ENCODE peak calls at places on chromosomes 1 and 21, in ten cellular contexts. Q is CD4-positive, alpha-beta T cell; B is heart left ventricle; L is thoracic aorta; P is AG04450; I is endodermal cell; H is Peyer's patch; K is kidney epithelial cell; X is adrenal gland; S is neural progenitor cell. V is an unnamed sample.

GRCh38 chr1:14296795-14297194 is 301.7 kb upstream of the KAZN start:
- DNase-seq in Q (no peak), B (no peak), L (no peak), P (no peak), I (no peak), H (no peak), K (no peak), X (no peak), S (no peak), V (no peak)

GRCh38 chr1:31517301-31517700 is 59.0 kb upstream of the TINAGL1 start:
- DNase-seq in Q (no peak), B (no peak), L (no peak), P (no peak), I (peak; percentile 67), H (no peak), K (no peak), X (no peak), S (no peak), V (no peak)

GRCh38 chr1:198168180-198168579 is 11.4 kb downstream of the NEK7 start:
- DNase-seq in Q (no peak), B (no peak), L (no peak), P (no peak), I (no peak), H (no peak), K (no peak), X (no peak), S (no peak), V (no peak)

GRCh38 chr1:226236826-226237225 is 13.4 kb downstream of the MIXL1 start:
- DNase-seq in Q (no peak), B (no peak), L (no peak), P (no peak), I (no peak), H (no peak), K (no peak), X (no peak), S (no peak), V (no peak)

GRCh38 chr21:46385846-46386725 is 62.1 kb downstream of the PCNT start:
- DNase-seq in Q (no peak), B (no peak), L (no peak), P (no peak), I (no peak), H (no peak), K (no peak), X (no peak), S (no peak), V (no peak)

GRCh38 chr1:58768971-58769808 is 14.7 kb downstream of the JUN start:
- DNase-seq in Q (peak; percentile 45), B (peak; percentile 72), L (peak; percentile 55), P (no peak), I (peak; percentile 96), H (peak; percentile 50), K (no peak), X (peak; percentile 93), S (peak; percentile 88), V (no peak)

GRCh38 chr1:9246215-9246614 is 11.6 kb downstream of the H6PD start:
- DNase-seq in Q (no peak), B (no peak), L (no peak), P (no peak), I (no peak), H (no peak), K (no peak), X (no peak), S (no peak), V (no peak)

GRCh38 chr1:244599937-244600350 is 53.0 kb upstream of the DESI2 start:
- DNase-seq in Q (peak; percentile 42), B (no peak), L (peak; percentile 6), P (peak; percentile 89), I (no peak), H (no peak), K (peak; percentile 63), X (peak; percentile 66), S (no peak), V (peak; percentile 18)

GRCh38 chr1:9715536-9716226 is 64.2 kb downstream of the PIK3CD start:
- DNase-seq in Q (peak; percentile 65), B (no peak), L (no peak), P (no peak), I (no peak), H (peak; percentile 73), K (no peak), X (no peak), S (no peak), V (no peak)

GRCh38 chr1:84796201-84796600 is 96.8 kb downstream of the LPAR3 start:
- DNase-seq in Q (no peak), B (no peak), L (no peak), P (no peak), I (no peak), H (no peak), K (no peak), X (peak; percentile 76), S (no peak), V (no peak)

GRCh38 chr1:68565923-68566322 is 69.0 kb upstream of the DEPDC1 start:
- DNase-seq in Q (no peak), B (no peak), L (no peak), P (no peak), I (peak; percentile 61), H (no peak), K (no peak), X (no peak), S (no peak), V (no peak)

GRCh38 chr1:160460214-160460642 is 59.9 kb downstream of the VANGL2 start:
- DNase-seq in Q (no peak), B (no peak), L (no peak), P (no peak), I (no peak), H (no peak), K (no peak), X (no peak), S (no peak), V (no peak)

GRCh38 chr21:20971296-20971921 is 26.8 kb upstream of the NCAM2 start:
- DNase-seq in Q (no peak), B (no peak), L (no peak), P (peak; percentile 2), I (peak; percentile 73), H (no peak), K (peak; percentile 14), X (peak; percentile 80), S (peak; percentile 49), V (no peak)

DNA sequence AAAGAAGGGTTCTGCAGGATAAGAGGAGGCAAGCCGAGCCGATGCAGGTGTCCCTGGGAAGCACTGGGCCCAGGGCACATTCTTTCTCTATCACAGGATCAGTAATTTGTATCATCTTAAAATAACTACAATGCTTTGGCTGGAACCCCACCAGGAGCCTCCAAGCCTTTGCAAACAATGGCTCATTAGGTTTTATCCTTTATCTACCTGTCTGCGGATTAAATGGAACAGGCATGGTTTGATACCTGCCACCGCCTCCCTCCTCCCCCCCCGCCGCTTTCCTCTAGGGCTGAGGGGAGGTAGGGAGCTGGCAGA is 571.9 kb downstream of the AJAP1 start:
- DNase-seq in Q (no peak), B (no peak), L (no peak), P (no peak), I (peak; percentile 73), H (no peak), K (no peak), X (no peak), S (no peak), V (no peak)
- H3K27me3 ChIP-seq in Q (no peaks in the 10 kb centered on the region), B (peaks cover 35% of the 10 kb centered on the region), L (no peaks in the 10 kb centered on the region), P (no peaks in the 10 kb centered on the region), I (no peaks in the 10 kb centered on the region), H (peaks cover under 1% of the 10 kb centered on the region), K (no peaks in the 10 kb centered on the region), X (peaks cover 14% of the 10 kb centered on the region), S (peaks cover 100% of the 10 kb centered on the region), V (no peaks in the 10 kb centered on the region)

GRCh38 chr1:90133133-90133532 is 138.2 kb downstream of the ZNF326 start:
- DNase-seq in Q (no peak), B (no peak), L (no peak), P (no peak), I (peak; percentile 77), H (no peak), K (no peak), X (no peak), S (peak; percentile 80), V (no peak)
- TF ChIP-seq CTCF in Q (no peak), B (peak; percentile 42), L (peak; percentile 52), P (peak; percentile 29), I (peak; percentile 88), H (peak; percentile 53), K (peak; percentile 61), X (no peak), S (peak; percentile 82), V (peak; percentile 22)

DNA sequence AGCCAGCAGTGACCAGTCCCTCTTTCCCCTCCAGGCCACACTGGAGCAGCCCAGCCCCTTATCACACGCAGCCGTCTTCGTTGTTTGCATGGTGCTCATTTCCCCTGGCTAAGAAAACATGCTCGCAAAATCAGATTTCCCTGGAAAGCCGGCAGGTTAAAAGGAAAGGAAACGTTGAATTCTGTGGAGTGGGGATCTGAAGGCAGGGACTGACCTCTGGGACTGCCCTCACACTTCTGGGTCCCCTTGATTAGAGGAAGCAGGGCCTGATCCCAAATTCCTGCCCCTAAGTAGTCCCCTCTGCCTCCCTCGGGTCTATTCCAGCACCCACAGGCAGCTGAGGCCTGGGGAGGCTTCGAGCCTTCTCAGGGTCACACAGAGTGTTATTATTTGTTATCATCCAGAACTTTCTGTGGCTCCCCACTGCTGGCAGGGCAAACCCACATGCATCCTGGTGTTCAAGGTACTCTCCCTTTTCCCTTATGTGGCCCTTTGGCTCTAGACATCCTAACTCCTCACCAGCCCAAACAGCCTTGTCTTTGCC is 125.2 kb upstream of the ZBTB40 start:
- DNase-seq in Q (no peak), B (no peak), L (no peak), P (no peak), I (no peak), H (no peak), K (no peak), X (peak; percentile 42), S (no peak), V (no peak)
- H3K27me3 ChIP-seq in Q (no peaks in the 10 kb centered on the region), B (no peaks in the 10 kb centered on the region), L (no peaks in the 10 kb centered on the region), P (peaks cover 44% of the 10 kb centered on the region), I (no peaks in the 10 kb centered on the region), H (no peaks in the 10 kb centered on the region), K (peaks cover 14% of the 10 kb centered on the region), X (no peaks in the 10 kb centered on the region), S (no peaks in the 10 kb centered on the region), V (no peaks in the 10 kb centered on the region)

GRCh38 chr1:183569141-183569540 is 21.1 kb downstream of the NCF2 start:
- DNase-seq in Q (no peak), B (no peak), L (no peak), P (no peak), I (peak; percentile 32), H (no peak), K (peak; percentile 60), X (no peak), S (no peak), V (no peak)

GRCh38 chr1:183568176-183569041 is 21.9 kb downstream of the NCF2 start:
- DNase-seq in Q (no peak), B (peak; percentile 58), L (no peak), P (no peak), I (peak; percentile 44), H (no peak), K (peak; percentile 16), X (no peak), S (no peak), V (no peak)

GRCh38 chr1:183571678-183572268 is 18.5 kb downstream of the NCF2 start:
- DNase-seq in Q (no peak), B (no peak), L (no peak), P (no peak), I (no peak), H (no peak), K (no peak), X (no peak), S (no peak), V (no peak)

GRCh38 chr1:183570451-183570850 is 19.8 kb downstream of the NCF2 start:
- DNase-seq in Q (no peak), B (no peak), L (no peak), P (no peak), I (peak; percentile 41), H (no peak), K (no peak), X (peak; percentile 13), S (no peak), V (no peak)

GRCh38 chr1:183569801-183570200 is 20.5 kb downstream of the NCF2 start:
- DNase-seq in Q (no peak), B (no peak), L (no peak), P (no peak), I (peak; percentile 38), H (no peak), K (no peak), X (peak; percentile 23), S (no peak), V (no peak)
- TF ChIP-seq CTCF in Q (no peak), B (no peak), L (no peak), P (no peak), I (no peak), H (no peak), K (no peak), X (no peak), S (no peak), V (no peak)